ENCODE peak calls at places on chromosome 20, in nine cellular contexts. J is heart right ventricle; M is psoas muscle; R is fibroblast of lung; L is hepatocyte; K is adrenal gland; Y is heart left ventricle; H is tibial artery; D is CD8-positive, alpha-beta T cell. G is an unnamed sample. For H3K4me1, the result is how much of the 10 kb centered on the place peaks cover.

GRCh38 chr20:34022154-34022842 is 28.6 kb downstream of the RALY start:
- DNase-seq in J (no peak), M (no peak), R (peak), L (peak), K (no peak), Y (no peak), H (no peak), D (no peak), G (peak)

GRCh38 chr20:58228103-58228483 is 360 bp downstream of the ANKRD60 start:
- DNase-seq in J (no peak), M (no peak), R (peak), L (no peak), K (no peak), Y (no peak), H (no peak), D (no peak), G (no peak)

GRCh38 chr20:37727957-37728634 is 34.3 kb downstream of the CTNNBL1 start:
- DNase-seq in J (no peak), M (no peak), R (no peak), L (no peak), K (no peak), Y (no peak), H (no peak), D (no peak), G (no peak)

GRCh38 chr20:58618694-58619540 is 32.2 kb upstream of the STX16 start:
- DNase-seq in J (no peak), M (peak), R (peak), L (no peak), K (no peak), Y (no peak), H (no peak), D (no peak), G (no peak)

GRCh38 chr20:62203378-62204030 is 16.6 kb downstream of the HRH3 start:
- DNase-seq in J (peak), M (peak), R (no peak), L (no peak), K (no peak), Y (no peak), H (no peak), D (no peak), G (peak)

GRCh38 chr20:21702553-21703467 is 2.7 kb upstream of the PAX1 start:
- DNase-seq in J (peak), M (peak), R (peak), L (peak), K (peak), Y (no peak), H (no peak), D (no peak), G (peak)

GRCh38 chr20:17569616-17570346 is at the start of gene DSTN:
- DNase-seq in J (peak), M (peak), R (peak), L (peak), K (peak), Y (peak), H (peak), D (peak), G (peak)

GRCh38 chr20:32535953-32536823 is 48.9 kb downstream of the NOL4L start:
- DNase-seq in J (peak), M (peak), R (no peak), L (peak), K (peak), Y (peak), H (no peak), D (peak), G (peak)

GRCh38 chr20:56285496-56285895 is 37.0 kb downstream of the MC3R start:
- DNase-seq in J (no peak), M (no peak), R (no peak), L (no peak), K (no peak), Y (no peak), H (no peak), D (no peak), G (no peak)

GRCh38 chr20:59144179-59144830 is 19.3 kb upstream of the ZNF831 start:
- DNase-seq in J (no peak), M (no peak), R (no peak), L (no peak), K (no peak), Y (no peak), H (peak), D (peak), G (no peak)

GRCh38 chr20:51542033-51542893 is at the start of gene NFATC2:
- DNase-seq in J (peak), M (peak), R (no peak), L (peak), K (peak), Y (peak), H (no peak), D (peak), G (no peak)

GRCh38 chr20:45783656-45784294 is 7.9 kb downstream of the WFDC3 start:
- DNase-seq in J (peak), M (no peak), R (no peak), L (peak), K (no peak), Y (peak), H (no peak), D (no peak), G (no peak)

GRCh38 chr20:62823688-62824475 is 7.0 kb downstream of the COL9A3 start:
- DNase-seq in J (peak), M (no peak), R (no peak), L (no peak), K (no peak), Y (no peak), H (no peak), D (no peak), G (no peak)

GRCh38 chr20:36273414-36274247 is 32.5 kb upstream of the DLGAP4 start:
- DNase-seq in J (no peak), M (peak), R (peak), L (no peak), K (no peak), Y (no peak), H (peak), D (no peak), G (peak)

GRCh38 chr20:43752561-43753301 is 25.9 kb upstream of the GTSF1L start:
- DNase-seq in J (no peak), M (no peak), R (peak), L (no peak), K (no peak), Y (peak), H (no peak), D (no peak), G (no peak)

GRCh38 chr20:50358166-50358565 is 152.0 kb upstream of the PTPN1 start:
- DNase-seq in J (no peak), M (no peak), R (no peak), L (no peak), K (no peak), Y (no peak), H (no peak), D (no peak), G (no peak)

GRCh38 chr20:60104980-60105379 is 146.8 kb downstream of the CDH26 start:
- DNase-seq in J (no peak), M (no peak), R (no peak), L (no peak), K (no peak), Y (no peak), H (no peak), D (no peak), G (no peak)

GRCh38 chr20:10443936-10444335 is 8.8 kb downstream of the SLX4IP start:
- DNase-seq in J (no peak), M (no peak), R (no peak), L (no peak), K (no peak), Y (no peak), H (no peak), D (no peak), G (no peak)

GRCh38 chr20:57548177-57549058 is 12.5 kb upstream of the PCK1 start:
- DNase-seq in J (peak), M (no peak), R (no peak), L (no peak), K (no peak), Y (no peak), H (peak), D (no peak), G (no peak)

GRCh38 chr20:31485450-31486339 is 10.6 kb downstream of the REM1 start:
- DNase-seq in J (peak), M (peak), R (peak), L (peak), K (peak), Y (peak), H (peak), D (no peak), G (no peak)

GRCh38 chr20:13800728-13801134 is 15.9 kb downstream of the NDUFAF5 start:
- DNase-seq in J (peak), M (peak), R (peak), L (peak), K (peak), Y (peak), H (peak), D (no peak), G (peak)

GRCh38 chr20:22515264-22515663 is 69.1 kb downstream of the FOXA2 start:
- DNase-seq in J (no peak), M (no peak), R (no peak), L (no peak), K (no peak), Y (no peak), H (no peak), D (no peak), G (no peak)

GRCh38 chr20:43667341-43668132 is 623 bp downstream of the MYBL2 start:
- DNase-seq in J (no peak), M (no peak), R (no peak), L (no peak), K (peak), Y (no peak), H (no peak), D (no peak), G (peak)

GRCh38 chr20:63738687-63739128 is 868 bp upstream of the SLC2A4RG start:
- DNase-seq in J (peak), M (peak), R (peak), L (peak), K (peak), Y (peak), H (peak), D (peak), G (no peak)

GRCh38 chr20:58233881-58234528 is 5.6 kb upstream of the ANKRD60 start:
- DNase-seq in J (peak), M (no peak), R (no peak), L (no peak), K (no peak), Y (no peak), H (no peak), D (peak), G (peak)

GRCh38 chr20:14928083-14928482 is 590.7 kb upstream of the FLRT3 start:
- DNase-seq in J (no peak), M (no peak), R (no peak), L (peak), K (no peak), Y (no peak), H (no peak), D (no peak), G (no peak)

GRCh38 chr20:14538433-14538832 is 201.0 kb upstream of the FLRT3 start:
- DNase-seq in J (no peak), M (no peak), R (no peak), L (no peak), K (no peak), Y (no peak), H (no peak), D (no peak), G (no peak)

GRCh38 chr20:64150756-64151633 is 13.3 kb upstream of the MYT1 start:
- DNase-seq in J (no peak), M (no peak), R (no peak), L (no peak), K (no peak), Y (no peak), H (no peak), D (no peak), G (no peak)

GRCh38 chr20:63255911-63256704 is 1.8 kb upstream of the NKAIN4 start:
- DNase-seq in J (no peak), M (no peak), R (no peak), L (no peak), K (no peak), Y (no peak), H (no peak), D (no peak), G (no peak)

GRCh38 chr20:62977613-62978558 is 25.4 kb downstream of the SLC17A9 start:
- DNase-seq in J (no peak), M (no peak), R (no peak), L (no peak), K (no peak), Y (no peak), H (no peak), D (peak), G (peak)

GRCh38 chr20:61956396-61957342 is 109.0 kb downstream of the TAF4 start:
- DNase-seq in J (no peak), M (no peak), R (peak), L (no peak), K (peak), Y (no peak), H (peak), D (no peak), G (no peak)

GRCh38 chr20:22794200-22794599 is 209.8 kb upstream of the FOXA2 start:
- DNase-seq in J (no peak), M (no peak), R (no peak), L (peak), K (no peak), Y (no peak), H (no peak), D (no peak), G (no peak)

GRCh38 chr20:9054176-9054575 is 14.7 kb upstream of the PLCB4 start:
- DNase-seq in J (no peak), M (no peak), R (peak), L (no peak), K (no peak), Y (no peak), H (no peak), D (no peak), G (no peak)

GRCh38 chr20:49635829-49636228 is 67.9 kb upstream of the PTGIS start:
- DNase-seq in J (no peak), M (no peak), R (no peak), L (no peak), K (no peak), Y (no peak), H (no peak), D (no peak), G (no peak)

GRCh38 chr20:4722571-4722970 is 862 bp downstream of the PRND start:
- DNase-seq in J (no peak), M (no peak), R (no peak), L (no peak), K (no peak), Y (no peak), H (no peak), D (no peak), G (no peak)

GRCh38 chr20:4721719-4722118 is at the start of gene PRND:
- DNase-seq in J (no peak), M (no peak), R (no peak), L (no peak), K (no peak), Y (no peak), H (no peak), D (no peak), G (no peak)

GRCh38 chr20:4719190-4719589 is 2.5 kb upstream of the PRND start:
- DNase-seq in J (no peak), M (no peak), R (no peak), L (no peak), K (no peak), Y (no peak), H (no peak), D (no peak), G (no peak)

GRCh38 chr20:4720121-4720976 is 1.4 kb upstream of the PRND start:
- DNase-seq in J (peak), M (peak), R (peak), L (peak), K (peak), Y (peak), H (peak), D (peak), G (peak)

GRCh38 chr20:4720977-4721349 is 746 bp upstream of the PRND start:
- DNase-seq in J (no peak), M (no peak), R (no peak), L (no peak), K (no peak), Y (no peak), H (no peak), D (no peak), G (no peak)
- TF ChIP-seq CTCF in J (no peak), M (no peak), R (no peak), L (no peak), K (no peak), Y (no peak), H (no peak), D (no peak), G (no peak)

GRCh38 chr20:11979306-11980128 is 61.8 kb downstream of the BTBD3 start:
- DNase-seq in J (no peak), M (no peak), R (no peak), L (no peak), K (no peak), Y (no peak), H (no peak), D (no peak), G (no peak)

GRCh38 chr20:11980263-11980662 is 62.6 kb downstream of the BTBD3 start:
- DNase-seq in J (no peak), M (no peak), R (no peak), L (no peak), K (no peak), Y (no peak), H (no peak), D (no peak), G (no peak)

GRCh38 chr20:11981366-11981947 is 63.8 kb downstream of the BTBD3 start:
- DNase-seq in J (no peak), M (no peak), R (no peak), L (no peak), K (no peak), Y (no peak), H (no peak), D (no peak), G (no peak)

GRCh38 chr20:11982289-11982957 is 64.7 kb downstream of the BTBD3 start:
- DNase-seq in J (no peak), M (no peak), R (no peak), L (peak), K (no peak), Y (no peak), H (no peak), D (no peak), G (no peak)

DNA sequence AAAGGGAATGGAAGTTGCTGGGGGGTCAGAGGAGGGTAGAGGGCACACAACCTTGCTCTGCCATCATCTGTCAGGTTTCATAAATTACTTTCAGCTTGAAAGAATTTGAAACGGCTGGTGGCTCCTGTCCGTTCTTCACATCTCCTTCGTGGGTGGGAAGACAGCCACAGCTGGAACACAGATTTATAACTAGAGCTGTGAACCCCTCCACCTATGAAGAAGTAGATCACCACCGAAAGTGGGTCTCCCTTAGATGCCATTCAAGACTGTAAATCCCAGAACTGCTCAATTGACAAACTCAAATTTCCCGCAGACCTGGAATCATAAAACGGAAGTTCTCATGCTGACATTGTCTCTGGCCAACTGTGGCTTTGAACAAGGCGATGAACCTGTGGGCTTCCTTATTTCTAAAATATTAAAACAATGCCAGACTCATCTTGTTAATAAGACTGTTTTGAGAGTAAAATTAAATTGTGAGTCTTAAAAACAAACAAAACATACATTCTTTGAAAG is 65.3 kb downstream of the BTBD3 start:
- DNase-seq in J (no peak), M (no peak), R (no peak), L (no peak), K (no peak), Y (no peak), H (no peak), D (no peak), G (no peak)
- H3K4me3 ChIP-seq in J (no peak), M (no peak), R (no peak), L (no peak), K (no peak), Y (no peak), H (no peak), D (no peak), G (no peak)

GRCh38 chr20:53828673-53829085 is 235.0 kb upstream of the ZNF217 start:
- DNase-seq in J (no peak), M (no peak), R (peak), L (peak), K (no peak), Y (peak), H (no peak), D (no peak), G (peak)
- H3K4me1 ChIP-seq in J (under half), M (under half), R (under half), L (under half), K (under half), Y (under half), H (under half), D (under half), G (under half)

GRCh38 chr20:25340380-25340779 is 50.3 kb downstream of the ABHD12 start:
- DNase-seq in J (no peak), M (no peak), R (no peak), L (no peak), K (no peak), Y (no peak), H (no peak), D (no peak), G (no peak)

GRCh38 chr20:25339608-25340007 is 51.0 kb downstream of the ABHD12 start:
- DNase-seq in J (no peak), M (peak), R (no peak), L (peak), K (no peak), Y (no peak), H (no peak), D (no peak), G (no peak)

GRCh38 chr20:25341716-25342680 is 48.6 kb downstream of the ABHD12 start:
- DNase-seq in J (no peak), M (no peak), R (no peak), L (no peak), K (no peak), Y (no peak), H (no peak), D (no peak), G (no peak)

GRCh38 chr20:25338112-25339023 is 52.3 kb downstream of the ABHD12 start:
- DNase-seq in J (no peak), M (no peak), R (no peak), L (no peak), K (no peak), Y (no peak), H (no peak), D (no peak), G (no peak)

GRCh38 chr20:25336561-25337422 is 53.8 kb downstream of the ABHD12 start:
- DNase-seq in J (no peak), M (no peak), R (peak), L (peak), K (no peak), Y (no peak), H (no peak), D (no peak), G (peak)
- TF ChIP-seq CTCF in J (peak), M (peak), R (peak), L (peak), K (peak), Y (peak), H (no peak), D (no peak), G (peak)

G was measured in A673.